ENCODE peak calls at places on chromosomes 2 and 18, in ten cellular contexts. One of them, this sample, is unnamed.

GRCh38 chr2:98161202-98161601 is 74.2 kb downstream of the VWA3B start:
- DNase-seq in GM23248: no peak
- DNase-seq in GM04503: no peak
- DNase-seq in COR-L47: no peak
- DNase-seq in stimulated activated CD8-positive, alpha-beta memory T cell treated with anti-CD3 and anti-CD28 coated beads, Interleukin-15, amount 100 ng/mL, for 24 hours: no peak
- DNase-seq in B cell: no peak
- DNase-seq in globus pallidus: no peak
- DNase-seq in CD8-positive, alpha-beta T cell: no peak
- DNase-seq in NCI-H1105: no peak
- DNase-seq in myocyte: no peak
- DNase-seq in this sample: no peak

GRCh38 chr2:137420744-137421143 is 543.5 kb upstream of the HNMT start:
- DNase-seq in NCI-H1105: no peak
- DNase-seq in myocyte: no peak
- DNase-seq in globus pallidus: no peak
- DNase-seq in B cell: no peak
- DNase-seq in GM04503: no peak
- DNase-seq in CD8-positive, alpha-beta T cell: no peak
- DNase-seq in GM23248: peak; percentile 18
- DNase-seq in COR-L47: no peak
- DNase-seq in stimulated activated CD8-positive, alpha-beta memory T cell treated with anti-CD3 and anti-CD28 coated beads, Interleukin-15, amount 100 ng/mL, for 24 hours: no peak
- DNase-seq in this sample: no peak

GRCh38 chr2:3488768-3489448 is 30.4 kb downstream of the ADI1 start:
- DNase-seq in GM23248: no peak
- DNase-seq in NCI-H1105: no peak
- DNase-seq in myocyte: no peak
- DNase-seq in globus pallidus: no peak
- DNase-seq in GM04503: no peak
- DNase-seq in CD8-positive, alpha-beta T cell: no peak
- DNase-seq in COR-L47: no peak
- DNase-seq in B cell: no peak
- DNase-seq in stimulated activated CD8-positive, alpha-beta memory T cell treated with anti-CD3 and anti-CD28 coated beads, Interleukin-15, amount 100 ng/mL, for 24 hours: no peak
- DNase-seq in this sample: no peak

GRCh38 chr2:43943809-43944452 is 51.9 kb downstream of the LRPPRC start:
- DNase-seq in NCI-H1105: peak; percentile 92
- DNase-seq in GM23248: no peak
- DNase-seq in B cell: no peak
- DNase-seq in CD8-positive, alpha-beta T cell: no peak
- DNase-seq in globus pallidus: peak; percentile 74
- DNase-seq in COR-L47: peak; percentile 82
- DNase-seq in GM04503: no peak
- DNase-seq in stimulated activated CD8-positive, alpha-beta memory T cell treated with anti-CD3 and anti-CD28 coated beads, Interleukin-15, amount 100 ng/mL, for 24 hours: no peak
- DNase-seq in myocyte: no peak
- DNase-seq in this sample: no peak

GRCh38 chr2:117411983-117412382 is 402.5 kb upstream of the DDX18 start:
- DNase-seq in globus pallidus: no peak
- DNase-seq in stimulated activated CD8-positive, alpha-beta memory T cell treated with anti-CD3 and anti-CD28 coated beads, Interleukin-15, amount 100 ng/mL, for 24 hours: no peak
- DNase-seq in NCI-H1105: no peak
- DNase-seq in GM23248: no peak
- DNase-seq in GM04503: no peak
- DNase-seq in myocyte: no peak
- DNase-seq in COR-L47: no peak
- DNase-seq in CD8-positive, alpha-beta T cell: no peak
- DNase-seq in B cell: no peak
- DNase-seq in this sample: no peak

GRCh38 chr2:188475945-188476344 is 184.3 kb downstream of the GULP1 start:
- DNase-seq in GM23248: no peak
- DNase-seq in globus pallidus: no peak
- DNase-seq in COR-L47: no peak
- DNase-seq in B cell: no peak
- DNase-seq in CD8-positive, alpha-beta T cell: no peak
- DNase-seq in GM04503: no peak
- DNase-seq in stimulated activated CD8-positive, alpha-beta memory T cell treated with anti-CD3 and anti-CD28 coated beads, Interleukin-15, amount 100 ng/mL, for 24 hours: no peak
- DNase-seq in myocyte: peak; percentile 73
- DNase-seq in NCI-H1105: no peak
- DNase-seq in this sample: no peak

GRCh38 chr2:127020536-127020935 is 86.4 kb downstream of the BIN1 start:
- DNase-seq in GM04503: no peak
- DNase-seq in GM23248: no peak
- DNase-seq in globus pallidus: no peak
- DNase-seq in B cell: no peak
- DNase-seq in stimulated activated CD8-positive, alpha-beta memory T cell treated with anti-CD3 and anti-CD28 coated beads, Interleukin-15, amount 100 ng/mL, for 24 hours: no peak
- DNase-seq in myocyte: no peak
- DNase-seq in CD8-positive, alpha-beta T cell: no peak
- DNase-seq in NCI-H1105: no peak
- DNase-seq in COR-L47: no peak
- DNase-seq in this sample: no peak

GRCh38 chr2:203925512-203926158 is 10.9 kb upstream of the ICOS start:
- DNase-seq in GM23248: no peak
- DNase-seq in myocyte: no peak
- DNase-seq in CD8-positive, alpha-beta T cell: no peak
- DNase-seq in B cell: no peak
- DNase-seq in COR-L47: no peak
- DNase-seq in stimulated activated CD8-positive, alpha-beta memory T cell treated with anti-CD3 and anti-CD28 coated beads, Interleukin-15, amount 100 ng/mL, for 24 hours: no peak
- DNase-seq in globus pallidus: no peak
- DNase-seq in NCI-H1105: no peak
- DNase-seq in GM04503: no peak
- DNase-seq in this sample: no peak

GRCh38 chr2:104690255-104690999 is 163.5 kb upstream of the POU3F3 start:
- DNase-seq in CD8-positive, alpha-beta T cell: no peak
- DNase-seq in myocyte: peak; percentile 13
- DNase-seq in GM04503: no peak
- DNase-seq in B cell: no peak
- DNase-seq in stimulated activated CD8-positive, alpha-beta memory T cell treated with anti-CD3 and anti-CD28 coated beads, Interleukin-15, amount 100 ng/mL, for 24 hours: no peak
- DNase-seq in globus pallidus: no peak
- DNase-seq in COR-L47: no peak
- DNase-seq in GM23248: peak; percentile 19
- DNase-seq in NCI-H1105: no peak
- DNase-seq in this sample: no peak

GRCh38 chr2:88489181-88489580 is 36.7 kb upstream of the FOXI3 start:
- DNase-seq in NCI-H1105: no peak
- DNase-seq in COR-L47: no peak
- DNase-seq in GM04503: no peak
- DNase-seq in stimulated activated CD8-positive, alpha-beta memory T cell treated with anti-CD3 and anti-CD28 coated beads, Interleukin-15, amount 100 ng/mL, for 24 hours: no peak
- DNase-seq in globus pallidus: no peak
- DNase-seq in GM23248: no peak
- DNase-seq in myocyte: no peak
- DNase-seq in CD8-positive, alpha-beta T cell: no peak
- DNase-seq in B cell: no peak
- DNase-seq in this sample: no peak

GRCh38 chr2:20595439-20596192 is 55.3 kb downstream of the HS1BP3 start:
- DNase-seq in myocyte: peak; percentile 84
- DNase-seq in stimulated activated CD8-positive, alpha-beta memory T cell treated with anti-CD3 and anti-CD28 coated beads, Interleukin-15, amount 100 ng/mL, for 24 hours: no peak
- DNase-seq in NCI-H1105: no peak
- DNase-seq in COR-L47: no peak
- DNase-seq in GM04503: no peak
- DNase-seq in GM23248: no peak
- DNase-seq in B cell: peak; percentile 71
- DNase-seq in CD8-positive, alpha-beta T cell: peak; percentile 7
- DNase-seq in globus pallidus: no peak
- DNase-seq in this sample: no peak

GRCh38 chr2:6181525-6182270 is 489.5 kb downstream of the SOX11 start:
- DNase-seq in globus pallidus: no peak
- DNase-seq in NCI-H1105: no peak
- DNase-seq in GM23248: peak; percentile 72
- DNase-seq in stimulated activated CD8-positive, alpha-beta memory T cell treated with anti-CD3 and anti-CD28 coated beads, Interleukin-15, amount 100 ng/mL, for 24 hours: no peak
- DNase-seq in COR-L47: no peak
- DNase-seq in GM04503: no peak
- DNase-seq in myocyte: no peak
- DNase-seq in B cell: no peak
- DNase-seq in CD8-positive, alpha-beta T cell: no peak
- DNase-seq in this sample: no peak

GRCh38 chr18:59459352-59460059 is 100.4 kb upstream of the LMAN1 start:
- DNase-seq in B cell: peak; percentile 9
- DNase-seq in myocyte: peak; percentile 58
- DNase-seq in NCI-H1105: peak; percentile 20
- DNase-seq in GM04503: peak; percentile 21
- DNase-seq in globus pallidus: no peak
- DNase-seq in GM23248: peak; percentile 68
- DNase-seq in stimulated activated CD8-positive, alpha-beta memory T cell treated with anti-CD3 and anti-CD28 coated beads, Interleukin-15, amount 100 ng/mL, for 24 hours: no peak
- DNase-seq in CD8-positive, alpha-beta T cell: no peak
- DNase-seq in COR-L47: peak; percentile 89
- DNase-seq in this sample: peak; percentile 36

GRCh38 chr2:30633039-30633438 is 174.2 kb downstream of the CAPN13 start:
- DNase-seq in myocyte: no peak
- DNase-seq in GM04503: no peak
- DNase-seq in globus pallidus: no peak
- DNase-seq in CD8-positive, alpha-beta T cell: no peak
- DNase-seq in GM23248: no peak
- DNase-seq in NCI-H1105: no peak
- DNase-seq in COR-L47: no peak
- DNase-seq in B cell: no peak
- DNase-seq in stimulated activated CD8-positive, alpha-beta memory T cell treated with anti-CD3 and anti-CD28 coated beads, Interleukin-15, amount 100 ng/mL, for 24 hours: no peak
- DNase-seq in this sample: no peak

GRCh38 chr2:88016948-88017779 is 817 bp upstream of the RNU2-63P start:
- DNase-seq in CD8-positive, alpha-beta T cell: no peak
- DNase-seq in COR-L47: peak; percentile 40
- DNase-seq in GM23248: no peak
- DNase-seq in stimulated activated CD8-positive, alpha-beta memory T cell treated with anti-CD3 and anti-CD28 coated beads, Interleukin-15, amount 100 ng/mL, for 24 hours: no peak
- DNase-seq in myocyte: no peak
- DNase-seq in GM04503: no peak
- DNase-seq in globus pallidus: peak; percentile 27
- DNase-seq in NCI-H1105: peak; percentile 54
- DNase-seq in B cell: no peak
- DNase-seq in this sample: peak; percentile 77

GRCh38 chr2:128473175-128474013 is 154.7 kb upstream of the HS6ST1 start:
- DNase-seq in globus pallidus: no peak
- DNase-seq in stimulated activated CD8-positive, alpha-beta memory T cell treated with anti-CD3 and anti-CD28 coated beads, Interleukin-15, amount 100 ng/mL, for 24 hours: peak; percentile 13
- DNase-seq in NCI-H1105: peak; percentile 36
- DNase-seq in myocyte: no peak
- DNase-seq in GM04503: peak; percentile 76
- DNase-seq in COR-L47: no peak
- DNase-seq in CD8-positive, alpha-beta T cell: no peak
- DNase-seq in B cell: peak; percentile 11
- DNase-seq in GM23248: peak; percentile 74
- DNase-seq in this sample: peak; percentile 86

GRCh38 chr2:128637481-128638155 is 318.9 kb upstream of the HS6ST1 start:
- DNase-seq in myocyte: no peak
- DNase-seq in stimulated activated CD8-positive, alpha-beta memory T cell treated with anti-CD3 and anti-CD28 coated beads, Interleukin-15, amount 100 ng/mL, for 24 hours: no peak
- DNase-seq in COR-L47: no peak
- DNase-seq in B cell: no peak
- DNase-seq in GM04503: no peak
- DNase-seq in GM23248: peak; percentile 30
- DNase-seq in CD8-positive, alpha-beta T cell: no peak
- DNase-seq in globus pallidus: no peak
- DNase-seq in NCI-H1105: no peak
- DNase-seq in this sample: no peak

GRCh38 chr2:234399451-234400246 is 97.2 kb downstream of the ARL4C start:
- DNase-seq in NCI-H1105: no peak
- DNase-seq in B cell: no peak
- DNase-seq in GM04503: peak; percentile 61
- DNase-seq in GM23248: peak; percentile 25
- DNase-seq in myocyte: peak; percentile 87
- DNase-seq in COR-L47: no peak
- DNase-seq in CD8-positive, alpha-beta T cell: no peak
- DNase-seq in globus pallidus: no peak
- DNase-seq in stimulated activated CD8-positive, alpha-beta memory T cell treated with anti-CD3 and anti-CD28 coated beads, Interleukin-15, amount 100 ng/mL, for 24 hours: no peak
- DNase-seq in this sample: no peak

GRCh38 chr18:75249672-75250470 is 39.3 kb downstream of the TSHZ1 start:
- DNase-seq in stimulated activated CD8-positive, alpha-beta memory T cell treated with anti-CD3 and anti-CD28 coated beads, Interleukin-15, amount 100 ng/mL, for 24 hours: no peak
- DNase-seq in GM23248: no peak
- DNase-seq in NCI-H1105: no peak
- DNase-seq in myocyte: no peak
- DNase-seq in CD8-positive, alpha-beta T cell: no peak
- DNase-seq in B cell: peak; percentile 46
- DNase-seq in globus pallidus: no peak
- DNase-seq in COR-L47: no peak
- DNase-seq in GM04503: no peak
- DNase-seq in this sample: no peak

GRCh38 chr18:57242285-57242684 is 95.4 kb downstream of the BOD1L2 start:
- DNase-seq in GM23248: no peak
- DNase-seq in B cell: no peak
- DNase-seq in GM04503: no peak
- DNase-seq in stimulated activated CD8-positive, alpha-beta memory T cell treated with anti-CD3 and anti-CD28 coated beads, Interleukin-15, amount 100 ng/mL, for 24 hours: no peak
- DNase-seq in COR-L47: no peak
- DNase-seq in CD8-positive, alpha-beta T cell: no peak
- DNase-seq in globus pallidus: no peak
- DNase-seq in NCI-H1105: no peak
- DNase-seq in myocyte: peak; percentile 3
- DNase-seq in this sample: no peak

GRCh38 chr2:187497140-187497539 is 49.1 kb upstream of the CALCRL start:
- DNase-seq in COR-L47: no peak
- DNase-seq in CD8-positive, alpha-beta T cell: no peak
- DNase-seq in GM23248: no peak
- DNase-seq in B cell: no peak
- DNase-seq in GM04503: no peak
- DNase-seq in stimulated activated CD8-positive, alpha-beta memory T cell treated with anti-CD3 and anti-CD28 coated beads, Interleukin-15, amount 100 ng/mL, for 24 hours: no peak
- DNase-seq in globus pallidus: no peak
- DNase-seq in NCI-H1105: no peak
- DNase-seq in myocyte: no peak
- DNase-seq in this sample: no peak

GRCh38 chr2:47819834-47820233 is 36.9 kb downstream of the MSH6 start:
- DNase-seq in GM23248: peak; percentile 54
- DNase-seq in GM04503: no peak
- DNase-seq in B cell: no peak
- DNase-seq in NCI-H1105: no peak
- DNase-seq in COR-L47: no peak
- DNase-seq in globus pallidus: no peak
- DNase-seq in myocyte: no peak
- DNase-seq in CD8-positive, alpha-beta T cell: no peak
- DNase-seq in stimulated activated CD8-positive, alpha-beta memory T cell treated with anti-CD3 and anti-CD28 coated beads, Interleukin-15, amount 100 ng/mL, for 24 hours: no peak
- DNase-seq in this sample: no peak

GRCh38 chr2:241582328-241582727 is 23.8 kb downstream of the BOK start:
- DNase-seq in GM04503: no peak
- DNase-seq in globus pallidus: no peak
- DNase-seq in CD8-positive, alpha-beta T cell: no peak
- DNase-seq in stimulated activated CD8-positive, alpha-beta memory T cell treated with anti-CD3 and anti-CD28 coated beads, Interleukin-15, amount 100 ng/mL, for 24 hours: no peak
- DNase-seq in NCI-H1105: no peak
- DNase-seq in COR-L47: no peak
- DNase-seq in myocyte: no peak
- DNase-seq in GM23248: no peak
- DNase-seq in B cell: no peak
- DNase-seq in this sample: no peak

GRCh38 chr2:41836944-41837343 is 210.9 kb upstream of the PKDCC start:
- DNase-seq in GM04503: no peak
- DNase-seq in myocyte: peak; percentile 74
- DNase-seq in globus pallidus: no peak
- DNase-seq in stimulated activated CD8-positive, alpha-beta memory T cell treated with anti-CD3 and anti-CD28 coated beads, Interleukin-15, amount 100 ng/mL, for 24 hours: no peak
- DNase-seq in CD8-positive, alpha-beta T cell: no peak
- DNase-seq in GM23248: peak; percentile 73
- DNase-seq in COR-L47: no peak
- DNase-seq in NCI-H1105: no peak
- DNase-seq in B cell: peak; percentile 20
- DNase-seq in this sample: no peak

GRCh38 chr18:27447530-27447929 is 262.4 kb upstream of the CHST9 start:
- DNase-seq in myocyte: no peak
- DNase-seq in NCI-H1105: no peak
- DNase-seq in CD8-positive, alpha-beta T cell: no peak
- DNase-seq in GM04503: no peak
- DNase-seq in COR-L47: peak; percentile 77
- DNase-seq in GM23248: no peak
- DNase-seq in B cell: no peak
- DNase-seq in globus pallidus: no peak
- DNase-seq in stimulated activated CD8-positive, alpha-beta memory T cell treated with anti-CD3 and anti-CD28 coated beads, Interleukin-15, amount 100 ng/mL, for 24 hours: no peak
- DNase-seq in this sample: no peak